ENCODE peak calls at places on chromosomes 2 and 18, in eight cellular contexts. One of them, this sample, is unnamed.

GRCh38 chr2:71510196-71510807 is 56.9 kb downstream of the DYSF start:
- DNase-seq in mammary epithelial cell: peak
- DNase-seq in astrocyte: peak
- DNase-seq in endothelial cell of umbilical vein: peak
- DNase-seq in K562: peak
- DNase-seq in GM23248: peak
- DNase-seq in IMR-90: peak
- DNase-seq in DND-41: peak
- DNase-seq in this sample: peak

GRCh38 chr2:112836695-112837117 is at the start of gene IL1B:
- DNase-seq in mammary epithelial cell: peak
- DNase-seq in astrocyte: peak
- DNase-seq in endothelial cell of umbilical vein: peak
- DNase-seq in K562: no peak
- DNase-seq in GM23248: peak
- DNase-seq in IMR-90: peak
- DNase-seq in DND-41: no peak
- DNase-seq in this sample: peak

GRCh38 chr2:239544846-239545465 is 144.1 kb upstream of the HDAC4 start:
- DNase-seq in mammary epithelial cell: no peak
- DNase-seq in astrocyte: no peak
- DNase-seq in endothelial cell of umbilical vein: no peak
- DNase-seq in K562: no peak
- DNase-seq in GM23248: no peak
- DNase-seq in IMR-90: no peak
- DNase-seq in DND-41: peak
- DNase-seq in this sample: no peak

GRCh38 chr2:173414823-173415322 is 60.2 kb downstream of the CDCA7 start:
- DNase-seq in mammary epithelial cell: peak
- DNase-seq in astrocyte: peak
- DNase-seq in endothelial cell of umbilical vein: peak
- DNase-seq in K562: no peak
- DNase-seq in GM23248: peak
- DNase-seq in IMR-90: peak
- DNase-seq in DND-41: no peak
- DNase-seq in this sample: no peak

GRCh38 chr18:50441518-50441917 is 66.7 kb downstream of the SKA1 start:
- DNase-seq in mammary epithelial cell: peak
- DNase-seq in astrocyte: peak
- DNase-seq in endothelial cell of umbilical vein: no peak
- DNase-seq in K562: no peak
- DNase-seq in GM23248: peak
- DNase-seq in IMR-90: no peak
- DNase-seq in DND-41: no peak
- DNase-seq in this sample: no peak

GRCh38 chr18:61398961-61399632 is 65.9 kb downstream of the CDH20 start:
- DNase-seq in mammary epithelial cell: no peak
- DNase-seq in astrocyte: peak
- DNase-seq in endothelial cell of umbilical vein: peak
- DNase-seq in K562: no peak
- DNase-seq in GM23248: peak
- DNase-seq in IMR-90: peak
- DNase-seq in DND-41: no peak
- DNase-seq in this sample: no peak

GRCh38 chr2:216849987-216850386 is 9.9 kb downstream of the TNP1 start:
- DNase-seq in mammary epithelial cell: peak
- DNase-seq in astrocyte: peak
- DNase-seq in endothelial cell of umbilical vein: no peak
- DNase-seq in K562: peak
- DNase-seq in GM23248: peak
- DNase-seq in IMR-90: no peak
- DNase-seq in DND-41: no peak
- DNase-seq in this sample: no peak

GRCh38 chr18:61085751-61086150 is 247.5 kb upstream of the CDH20 start:
- DNase-seq in mammary epithelial cell: no peak
- DNase-seq in astrocyte: no peak
- DNase-seq in endothelial cell of umbilical vein: no peak
- DNase-seq in K562: no peak
- DNase-seq in GM23248: no peak
- DNase-seq in IMR-90: no peak
- DNase-seq in DND-41: no peak
- DNase-seq in this sample: no peak

GRCh38 chr18:8322486-8322885 is 286.8 kb upstream of the RAB12 start:
- DNase-seq in mammary epithelial cell: no peak
- DNase-seq in astrocyte: no peak
- DNase-seq in endothelial cell of umbilical vein: no peak
- DNase-seq in K562: no peak
- DNase-seq in GM23248: no peak
- DNase-seq in IMR-90: no peak
- DNase-seq in DND-41: no peak
- DNase-seq in this sample: no peak

GRCh38 chr18:6561893-6562292 is 147.2 kb upstream of the L3MBTL4 start:
- DNase-seq in mammary epithelial cell: no peak
- DNase-seq in astrocyte: no peak
- DNase-seq in endothelial cell of umbilical vein: no peak
- DNase-seq in K562: no peak
- DNase-seq in GM23248: no peak
- DNase-seq in IMR-90: no peak
- DNase-seq in DND-41: no peak
- DNase-seq in this sample: peak

GRCh38 chr2:96907405-96908041 is 37.6 kb upstream of the SEMA4C start:
- DNase-seq in mammary epithelial cell: no peak
- DNase-seq in astrocyte: peak
- DNase-seq in endothelial cell of umbilical vein: peak
- DNase-seq in K562: no peak
- DNase-seq in GM23248: peak
- DNase-seq in IMR-90: peak
- DNase-seq in DND-41: no peak
- DNase-seq in this sample: peak

GRCh38 chr2:74915743-74916142 is 42.7 kb upstream of the POLE4 start:
- DNase-seq in mammary epithelial cell: peak
- DNase-seq in astrocyte: peak
- DNase-seq in endothelial cell of umbilical vein: no peak
- DNase-seq in K562: no peak
- DNase-seq in GM23248: no peak
- DNase-seq in IMR-90: peak
- DNase-seq in DND-41: peak
- DNase-seq in this sample: no peak

GRCh38 chr2:139836769-139837168 is 1056.6 kb upstream of the NXPH2 start:
- DNase-seq in mammary epithelial cell: no peak
- DNase-seq in astrocyte: no peak
- DNase-seq in endothelial cell of umbilical vein: no peak
- DNase-seq in K562: no peak
- DNase-seq in GM23248: no peak
- DNase-seq in IMR-90: no peak
- DNase-seq in DND-41: no peak
- DNase-seq in this sample: no peak

GRCh38 chr2:163613155-163613554 is 122.7 kb downstream of the FIGN start:
- DNase-seq in mammary epithelial cell: no peak
- DNase-seq in astrocyte: no peak
- DNase-seq in endothelial cell of umbilical vein: no peak
- DNase-seq in K562: no peak
- DNase-seq in GM23248: no peak
- DNase-seq in IMR-90: no peak
- DNase-seq in DND-41: no peak
- DNase-seq in this sample: no peak

GRCh38 chr2:20640411-20641122 is 10.3 kb downstream of the HS1BP3 start:
- DNase-seq in mammary epithelial cell: no peak
- DNase-seq in astrocyte: no peak
- DNase-seq in endothelial cell of umbilical vein: no peak
- DNase-seq in K562: no peak
- DNase-seq in GM23248: no peak
- DNase-seq in IMR-90: no peak
- DNase-seq in DND-41: no peak
- DNase-seq in this sample: no peak

GRCh38 chr18:54720590-54720989 is 107.7 kb upstream of the RAB27B start:
- DNase-seq in mammary epithelial cell: no peak
- DNase-seq in astrocyte: peak
- DNase-seq in endothelial cell of umbilical vein: no peak
- DNase-seq in K562: no peak
- DNase-seq in GM23248: no peak
- DNase-seq in IMR-90: peak
- DNase-seq in DND-41: no peak
- DNase-seq in this sample: no peak

GRCh38 chr18:55400590-55401274 is 187.3 kb downstream of the TCF4 start:
- DNase-seq in mammary epithelial cell: no peak
- DNase-seq in astrocyte: peak
- DNase-seq in endothelial cell of umbilical vein: peak
- DNase-seq in K562: no peak
- DNase-seq in GM23248: peak
- DNase-seq in IMR-90: peak
- DNase-seq in DND-41: no peak
- DNase-seq in this sample: no peak

GRCh38 chr18:61765097-61765496 is 127.7 kb downstream of the RNF152 start:
- DNase-seq in mammary epithelial cell: peak
- DNase-seq in astrocyte: peak
- DNase-seq in endothelial cell of umbilical vein: no peak
- DNase-seq in K562: no peak
- DNase-seq in GM23248: peak
- DNase-seq in IMR-90: peak
- DNase-seq in DND-41: no peak
- DNase-seq in this sample: peak

GRCh38 chr2:152814475-152815030 is 96.1 kb downstream of the ARL6IP6 start:
- DNase-seq in mammary epithelial cell: peak
- DNase-seq in astrocyte: peak
- DNase-seq in endothelial cell of umbilical vein: no peak
- DNase-seq in K562: no peak
- DNase-seq in GM23248: peak
- DNase-seq in IMR-90: no peak
- DNase-seq in DND-41: no peak
- DNase-seq in this sample: no peak

GRCh38 chr2:152743004-152743403 is 24.6 kb downstream of the ARL6IP6 start:
- DNase-seq in mammary epithelial cell: peak
- DNase-seq in astrocyte: no peak
- DNase-seq in endothelial cell of umbilical vein: peak
- DNase-seq in K562: peak
- DNase-seq in GM23248: peak
- DNase-seq in IMR-90: no peak
- DNase-seq in DND-41: no peak
- DNase-seq in this sample: no peak

DNA sequence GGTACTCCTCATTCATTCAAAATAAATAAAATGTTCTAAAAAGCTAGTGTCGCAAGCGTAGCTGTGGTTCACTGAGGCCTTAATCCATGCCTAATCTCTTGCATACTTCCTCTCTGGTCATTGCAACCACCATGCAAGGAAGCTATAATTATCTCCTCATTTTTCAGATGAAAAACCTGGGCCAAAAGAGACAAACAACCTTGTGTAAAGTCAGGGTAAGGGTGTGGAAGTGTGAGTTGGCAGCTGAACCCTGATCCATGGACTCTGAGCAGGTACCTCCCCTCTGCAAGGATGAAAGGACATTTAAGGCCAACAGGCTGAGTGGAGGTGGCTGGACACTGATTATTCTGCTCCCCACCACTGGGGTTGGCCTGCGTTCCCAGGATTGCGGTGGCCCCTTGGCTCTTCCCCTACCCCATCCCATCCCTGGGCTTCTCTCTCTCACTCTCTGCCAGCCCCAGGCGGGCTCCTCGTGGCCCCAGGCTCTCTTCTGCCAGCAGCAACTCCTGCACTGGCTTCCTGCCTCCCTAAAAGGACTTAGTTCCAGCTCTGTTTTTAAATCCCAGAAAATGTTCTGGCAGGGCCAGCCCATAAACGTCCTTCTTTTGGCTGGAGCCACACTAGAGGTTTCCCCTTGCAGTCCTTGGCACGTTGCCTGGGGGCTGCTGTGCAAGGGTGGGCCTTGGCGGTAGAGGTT is 72.0 kb upstream of the AFF3 start:
- DNase-seq in mammary epithelial cell: no peak
- DNase-seq in astrocyte: no peak
- DNase-seq in endothelial cell of umbilical vein: no peak
- DNase-seq in K562: no peak
- DNase-seq in GM23248: no peak
- DNase-seq in IMR-90: no peak
- DNase-seq in DND-41: no peak
- DNase-seq in this sample: no peak
- H3K9ac ChIP-seq in mammary epithelial cell: no peak
- H3K9ac ChIP-seq in astrocyte: no peak
- H3K9ac ChIP-seq in endothelial cell of umbilical vein: no peak
- H3K9ac ChIP-seq in K562: no peak
- H3K9ac ChIP-seq in GM23248: no peak
- H3K9ac ChIP-seq in IMR-90: no peak
- H3K9ac ChIP-seq in DND-41: no peak
- H3K9ac ChIP-seq in this sample: no peak

GRCh38 chr2:150644298-150645067 is 157.0 kb upstream of the RND3 start:
- DNase-seq in mammary epithelial cell: peak
- DNase-seq in astrocyte: peak
- DNase-seq in endothelial cell of umbilical vein: no peak
- DNase-seq in K562: no peak
- DNase-seq in GM23248: peak
- DNase-seq in IMR-90: peak
- DNase-seq in DND-41: no peak
- DNase-seq in this sample: no peak
- H3K9ac ChIP-seq in mammary epithelial cell: no peak
- H3K9ac ChIP-seq in astrocyte: peak
- H3K9ac ChIP-seq in endothelial cell of umbilical vein: no peak
- H3K9ac ChIP-seq in K562: no peak
- H3K9ac ChIP-seq in GM23248: peak
- H3K9ac ChIP-seq in IMR-90: no peak
- H3K9ac ChIP-seq in DND-41: no peak
- H3K9ac ChIP-seq in this sample: no peak

DNA sequence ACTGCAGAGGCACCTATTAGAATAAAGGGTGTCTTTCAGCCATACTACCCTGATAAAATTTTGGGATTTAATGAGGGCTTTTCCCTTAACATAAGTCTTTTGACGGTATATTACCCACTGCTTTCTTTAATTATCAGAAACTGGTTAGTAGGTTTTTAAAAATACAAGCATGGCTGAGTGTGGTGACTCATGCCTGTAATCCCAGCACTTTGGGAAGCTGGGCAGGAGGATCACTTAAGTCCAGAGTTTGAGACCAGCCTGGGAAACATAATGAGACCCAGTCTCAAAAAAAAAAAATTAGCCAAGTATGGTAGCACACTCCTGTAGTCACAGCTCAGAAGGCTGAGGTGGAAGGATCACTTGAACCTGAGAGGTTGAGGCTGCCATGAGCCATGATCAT is 16.1 kb downstream of the CPSF3 start:
- DNase-seq in mammary epithelial cell: no peak
- DNase-seq in astrocyte: no peak
- DNase-seq in endothelial cell of umbilical vein: no peak
- DNase-seq in K562: no peak
- DNase-seq in GM23248: peak
- DNase-seq in IMR-90: peak
- DNase-seq in DND-41: no peak
- DNase-seq in this sample: no peak
- H3K9ac ChIP-seq in mammary epithelial cell: no peak
- H3K9ac ChIP-seq in astrocyte: peak
- H3K9ac ChIP-seq in endothelial cell of umbilical vein: no peak
- H3K9ac ChIP-seq in K562: no peak
- H3K9ac ChIP-seq in GM23248: peak
- H3K9ac ChIP-seq in IMR-90: peak
- H3K9ac ChIP-seq in DND-41: no peak
- H3K9ac ChIP-seq in this sample: no peak

DNA sequence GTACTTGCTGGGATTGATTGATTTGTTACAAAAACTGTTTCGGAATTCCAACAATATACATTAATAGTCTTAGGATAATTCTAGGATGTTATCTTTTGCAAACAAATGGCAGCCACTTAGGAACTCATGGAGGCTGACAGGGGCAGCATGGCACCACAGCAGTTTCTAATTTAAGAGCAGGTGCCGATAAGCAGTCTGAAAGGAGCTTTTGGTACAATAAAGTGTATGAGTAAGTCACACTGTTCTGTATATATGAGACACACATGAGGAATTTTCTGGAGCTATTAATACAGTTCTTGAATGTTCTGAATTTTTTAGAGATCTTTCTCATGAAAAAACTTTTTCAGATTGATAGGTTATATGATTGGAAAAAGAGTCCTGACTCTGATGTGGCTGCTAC is 52.2 kb downstream of the EIF5B start:
- DNase-seq in mammary epithelial cell: no peak
- DNase-seq in astrocyte: peak
- DNase-seq in endothelial cell of umbilical vein: no peak
- DNase-seq in K562: no peak
- DNase-seq in GM23248: peak
- DNase-seq in IMR-90: peak
- DNase-seq in DND-41: no peak
- DNase-seq in this sample: no peak
- H3K9ac ChIP-seq in mammary epithelial cell: no peak
- H3K9ac ChIP-seq in astrocyte: no peak
- H3K9ac ChIP-seq in endothelial cell of umbilical vein: no peak
- H3K9ac ChIP-seq in K562: no peak
- H3K9ac ChIP-seq in GM23248: peak
- H3K9ac ChIP-seq in IMR-90: no peak
- H3K9ac ChIP-seq in DND-41: no peak
- H3K9ac ChIP-seq in this sample: no peak

This sample was measured in trophoblast cell.